ENCODE peak calls at places on chromosomes 2 and 18, in eight cellular contexts. H, N, K, Q, M, X, Z and P are unnamed samples.

GRCh38 chr2:106965611-106966010 is 79.6 kb upstream of the ST6GAL2 start:
- DNase-seq in X (peak; percentile 29), M (no peak), H (no peak), K (no peak), Z (no peak), Q (no peak), N (no peak), P (no peak)

GRCh38 chr2:28649481-28650260 is 102.0 kb upstream of the PPP1CB start:
- DNase-seq in M (no peak), X (no peak), K (no peak), Q (peak; percentile 36), Z (no peak), N (no peak), H (peak; percentile 72), P (no peak)

GRCh38 chr18:2050016-2050415 is 521.3 kb downstream of the METTL4 start:
- DNase-seq in Z (no peak), M (no peak), N (peak; percentile 56), H (peak; percentile 43), Q (no peak), X (peak; percentile 53), K (no peak), P (no peak)

GRCh38 chr2:38432827-38433606 is 55.9 kb upstream of the ATL2 start:
- DNase-seq in X (no peak), K (no peak), Z (no peak), M (no peak), Q (no peak), N (no peak), H (peak; percentile 35), P (no peak)

GRCh38 chr2:95310211-95310610 is 13.1 kb downstream of the KCNIP3 start:
- DNase-seq in M (no peak), H (no peak), Q (no peak), X (no peak), Z (no peak), N (no peak), K (no peak), P (no peak)

GRCh38 chr2:164824865-164825264 is 16.8 kb downstream of the COBLL1 start:
- DNase-seq in X (no peak), Q (no peak), M (no peak), K (no peak), N (no peak), Z (no peak), H (peak; percentile 75), P (no peak)

GRCh38 chr18:44783371-44783770 is 102.7 kb downstream of the SETBP1 start:
- DNase-seq in Z (no peak), H (no peak), M (no peak), X (no peak), N (no peak), K (no peak), Q (no peak), P (no peak)

GRCh38 chr18:46772396-46772795 is 15.5 kb upstream of the ST8SIA5 start:
- DNase-seq in Z (no peak), K (no peak), Q (no peak), N (no peak), H (no peak), M (no peak), X (no peak), P (no peak)

GRCh38 chr2:23616630-23617029 is 231.7 kb downstream of the KLHL29 start:
- DNase-seq in X (no peak), K (no peak), H (no peak), M (no peak), Z (no peak), Q (no peak), N (no peak), P (peak; percentile 61)

GRCh38 chr2:150860301-150860700 is 372.8 kb upstream of the RND3 start:
- DNase-seq in Z (no peak), M (no peak), Q (no peak), K (no peak), N (no peak), H (peak; percentile 34), X (no peak), P (no peak)

GRCh38 chr2:205077159-205077558 is 531.9 kb downstream of the PARD3B start:
- DNase-seq in K (no peak), H (no peak), Z (no peak), M (no peak), Q (no peak), N (no peak), X (no peak), P (no peak)

DNA sequence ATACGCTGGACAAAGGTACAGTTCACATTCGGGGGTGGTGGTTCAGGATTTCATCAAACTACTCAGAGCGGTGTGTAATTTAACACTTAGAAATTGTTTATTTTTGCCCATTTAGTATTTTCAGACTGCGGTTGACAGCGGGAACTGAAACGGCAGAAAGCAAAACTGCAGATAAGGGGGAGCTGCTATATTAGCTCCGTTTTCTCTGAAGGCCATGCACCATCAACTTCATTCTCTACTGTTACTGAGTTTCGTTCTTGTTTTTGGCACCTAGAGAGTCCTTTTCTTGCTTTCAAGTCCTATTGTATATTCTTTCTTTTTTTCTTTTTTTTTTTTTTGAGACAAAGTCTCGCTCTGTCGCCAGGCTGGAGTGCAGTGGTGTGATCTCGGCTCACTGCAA is 121.5 kb upstream of the SP3 start:
- DNase-seq in N (no peak), M (no peak), Q (no peak), H (no peak), X (no peak), K (no peak), Z (no peak), P (no peak)
- TF ChIP-seq CTCF in N (no peak), M (no peak), Q (no peak), H (no peak), X (no peak), K (no peak), Z (no peak), P (no peak)

DNA sequence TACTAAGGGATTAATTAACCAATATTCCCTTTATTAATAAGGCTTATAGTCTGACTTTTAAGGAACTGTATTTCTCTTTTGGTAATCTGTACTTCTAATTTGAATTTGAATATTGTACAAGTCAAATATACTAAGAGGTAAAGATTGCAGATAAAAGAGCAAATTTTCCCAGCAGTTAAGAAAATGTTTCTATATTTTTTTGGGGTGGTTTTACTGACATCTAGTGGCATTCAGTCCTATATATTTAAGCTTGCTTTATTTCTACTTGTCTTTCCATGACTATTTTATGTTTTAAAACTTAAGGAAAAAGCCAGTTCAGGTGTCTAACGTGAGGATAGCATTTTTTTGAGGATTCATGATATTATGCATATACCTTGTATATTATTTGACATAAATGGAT is 41.6 kb downstream of the TDRD15 start:
- DNase-seq in X (peak; percentile 1), M (no peak), Q (no peak), N (no peak), Z (no peak), K (no peak), H (no peak), P (no peak)
- TF ChIP-seq CTCF in X (peak; percentile 11), M (no peak), Q (no peak), N (peak; percentile 8), Z (no peak), K (no peak), H (peak; percentile 37), P (peak; percentile 29)

DNA sequence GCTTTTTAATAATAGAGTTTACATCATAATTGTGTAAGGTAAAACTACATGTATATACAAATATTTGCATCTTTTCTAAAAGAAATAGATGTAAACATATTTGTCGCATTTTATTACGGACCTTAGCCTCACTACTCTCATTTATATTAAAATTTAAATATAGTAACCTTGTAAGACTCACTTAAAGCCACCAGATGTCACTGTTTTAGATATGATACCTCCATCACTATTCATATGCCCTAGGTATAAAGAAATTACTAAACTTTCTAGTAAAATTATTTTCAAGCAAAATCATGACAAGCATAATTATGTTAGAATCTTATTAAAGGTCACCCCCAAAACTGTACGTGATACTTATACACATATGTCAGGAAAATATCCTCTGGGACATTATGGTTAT is 674.3 kb upstream of the REG3G start:
- DNase-seq in X (no peak), Z (no peak), H (no peak), Q (no peak), K (no peak), M (no peak), N (no peak), P (no peak)
- TF ChIP-seq CTCF in X (peak; percentile 7), Z (no peak), H (peak; percentile 10), Q (no peak), K (no peak), M (no peak), N (no peak), P (peak; percentile 24)

GRCh38 chr2:194618432-194618831 is 1038.6 kb upstream of the SLC39A10 start:
- DNase-seq in N (no peak), Q (no peak), H (no peak), Z (no peak), M (no peak), K (no peak), X (no peak), P (no peak)
- TF ChIP-seq CTCF in N (no peak), Q (no peak), H (no peak), Z (no peak), M (no peak), K (no peak), X (no peak), P (no peak)

GRCh38 chr2:163343316-163343715 is 392.5 kb downstream of the FIGN start:
- DNase-seq in K (no peak), X (no peak), H (no peak), Q (no peak), M (no peak), N (no peak), Z (no peak), P (no peak)
- TF ChIP-seq CTCF in K (no peak), X (no peak), H (no peak), Q (no peak), M (no peak), N (no peak), Z (no peak), P (no peak)

GRCh38 chr18:65938592-65939372 is 188.0 kb downstream of the CDH7 start:
- DNase-seq in N (no peak), K (no peak), M (peak; percentile 31), Z (peak; percentile 32), Q (no peak), H (no peak), X (peak; percentile 31), P (no peak)
- TF ChIP-seq CTCF in N (peak; percentile 42), K (no peak), M (no peak), Z (peak; percentile 17), Q (no peak), H (peak; percentile 42), X (peak; percentile 44), P (peak; percentile 24)

DNA sequence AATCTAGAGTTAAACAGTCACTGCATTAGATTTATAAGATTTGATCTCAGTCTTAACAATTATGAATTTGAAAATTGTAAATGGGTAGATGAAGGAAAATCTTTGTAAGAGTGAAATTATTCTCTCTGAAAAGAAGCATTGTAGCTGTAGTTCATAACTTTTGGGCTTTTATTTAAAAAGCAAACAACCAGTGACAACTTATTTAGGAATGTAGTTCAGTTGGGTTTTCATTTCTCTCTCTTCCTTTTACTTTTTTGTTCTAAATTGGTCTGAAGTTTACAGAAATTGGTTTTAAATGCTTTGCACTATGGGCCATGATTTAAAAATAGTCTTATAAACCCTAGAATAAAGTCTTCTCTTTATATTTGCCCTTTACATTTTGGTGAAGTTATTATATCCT is 296.6 kb downstream of the GULP1 start:
- DNase-seq in M (no peak), K (no peak), X (no peak), H (no peak), Q (no peak), Z (no peak), N (no peak), P (no peak)
- TF ChIP-seq CTCF in M (no peak), K (no peak), X (no peak), H (no peak), Q (no peak), Z (no peak), N (no peak), P (no peak)

DNA sequence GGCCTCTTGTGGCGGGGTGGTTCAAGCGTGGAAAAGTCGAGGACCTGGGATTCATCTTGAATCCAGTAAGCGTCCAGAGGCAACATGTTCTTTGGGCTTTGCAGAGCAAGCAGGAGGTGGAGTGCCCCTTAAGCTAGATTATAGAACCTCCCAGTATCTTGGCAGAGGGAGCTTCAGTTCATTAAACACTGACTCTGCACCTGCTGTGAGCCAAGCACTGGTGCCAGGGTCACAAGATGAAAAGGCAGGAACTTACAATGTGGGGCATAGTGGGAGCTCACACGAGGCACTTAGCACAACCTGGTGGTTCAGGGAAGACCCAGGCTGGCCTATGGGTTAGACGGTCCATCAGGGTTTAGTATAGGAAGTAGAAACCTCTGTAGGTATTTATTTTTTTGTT is 7.4 kb upstream of the FZD5 start:
- DNase-seq in Z (no peak), Q (no peak), H (no peak), N (no peak), M (no peak), X (no peak), K (no peak), P (no peak)
- TF ChIP-seq CTCF in Z (no peak), Q (no peak), H (no peak), N (no peak), M (no peak), X (no peak), K (no peak), P (no peak)